ENCODE peak calls at places on chromosome 1, in eight cellular contexts. Y, W, A, T, H, E, D and F are unnamed samples.

GRCh38 chr1:9181990-9182783 is 52.4 kb upstream of the H6PD start:
- DNase-seq in A (peak; percentile 42), E (no peak), Y (no peak), D (peak; percentile 55), H (no peak), W (no peak), T (no peak), F (no peak)

GRCh38 chr1:88646852-88647645 is 37.0 kb upstream of the PKN2 start:
- DNase-seq in T (no peak), D (peak; percentile 88), E (no peak), H (no peak), A (no peak), Y (no peak), W (no peak), F (no peak)

GRCh38 chr1:99051611-99052283 is 47.1 kb upstream of the PLPPR5 start:
- DNase-seq in A (no peak), T (no peak), W (no peak), H (no peak), E (no peak), D (no peak), Y (no peak), F (no peak)

GRCh38 chr1:55970711-55971110 is 608.7 kb downstream of the PLPP3 start:
- DNase-seq in Y (peak; percentile 57), D (no peak), A (no peak), W (no peak), H (no peak), T (no peak), E (no peak), F (no peak)

GRCh38 chr1:155888481-155888880 is 22.7 kb downstream of the RIT1 start:
- DNase-seq in D (no peak), T (no peak), A (no peak), E (no peak), H (no peak), W (no peak), Y (no peak), F (no peak)

GRCh38 chr1:179166663-179167417 is 62.6 kb downstream of the ABL2 start:
- DNase-seq in T (no peak), Y (no peak), E (no peak), W (no peak), A (no peak), H (no peak), D (no peak), F (no peak)

GRCh38 chr1:18191037-18191867 is 83.7 kb downstream of the IGSF21 start:
- DNase-seq in T (no peak), A (no peak), D (no peak), E (no peak), W (no peak), Y (no peak), H (no peak), F (no peak)

GRCh38 chr1:203934027-203934426 is 72.6 kb downstream of the SNRPE start:
- DNase-seq in W (no peak), T (no peak), Y (no peak), D (peak; percentile 52), E (no peak), H (peak; percentile 69), A (no peak), F (no peak)